ENCODE peak calls at places on chromosome 21, in nine cellular contexts. W is neural crest cell, E is brain pericyte, O is GM06990, Q is fibroblast of mammary gland, A is PC-3, G is RPMI8226, I is endothelial cell, V is Calu3. X is an unnamed sample.

GRCh38 chr21:42988234-42988965 is 14.0 kb downstream of the PKNOX1 start:
- DNase-seq in I (no peak), E (no peak), G (no peak), A (no peak), O (no peak), V (no peak), Q (peak; percentile 89), W (no peak), X (no peak)

GRCh38 chr21:41170442-41170841 is 2.5 kb downstream of the BACE2 start:
- DNase-seq in I (peak; percentile 58), E (no peak), V (peak; percentile 76), O (no peak), W (peak; percentile 33), G (peak; percentile 73), Q (peak; percentile 46), A (peak; percentile 71), X (peak; percentile 39)

GRCh38 chr21:35414511-35415139 is 365.5 kb upstream of the RUNX1 start:
- DNase-seq in W (no peak), Q (no peak), V (no peak), O (no peak), A (no peak), G (no peak), I (no peak), E (peak; percentile 75), X (no peak)

GRCh38 chr21:18725653-18726052 is 322.1 kb upstream of the TMPRSS15 start:
- DNase-seq in I (peak; percentile 15), O (no peak), V (no peak), Q (no peak), E (no peak), W (no peak), G (peak; percentile 9), A (peak; percentile 47), X (no peak)

GRCh38 chr21:30072496-30072895 is 94.1 kb downstream of the CLDN17 start:
- DNase-seq in V (peak; percentile 46), E (no peak), Q (peak; percentile 52), I (peak; percentile 52), G (peak; percentile 8), A (peak; percentile 72), W (peak; percentile 2), O (no peak), X (no peak)

GRCh38 chr21:24369751-24370150 is 1237.5 kb downstream of the MRPL39 start:
- DNase-seq in E (no peak), V (no peak), Q (no peak), O (no peak), W (no peak), A (no peak), I (no peak), G (no peak), X (no peak)

GRCh38 chr21:20802631-20803260 is 195.5 kb upstream of the NCAM2 start:
- DNase-seq in G (no peak), V (no peak), W (no peak), Q (no peak), A (no peak), O (no peak), E (no peak), I (no peak), X (no peak)

GRCh38 chr21:38848187-38848609 is 42.5 kb downstream of the ETS2 start:
- DNase-seq in O (no peak), A (no peak), Q (no peak), V (no peak), W (no peak), I (no peak), G (no peak), E (no peak), X (no peak)

GRCh38 chr21:36783612-36784383 is 84.9 kb downstream of the SIM2 start:
- DNase-seq in G (no peak), I (no peak), Q (peak; percentile 71), E (no peak), W (no peak), V (peak; percentile 33), A (peak; percentile 96), O (no peak), X (peak; percentile 88)

GRCh38 chr21:31236528-31236927 is 107.5 kb downstream of the TIAM1 start:
- DNase-seq in A (peak; percentile 33), O (no peak), V (no peak), E (no peak), W (no peak), G (no peak), I (no peak), Q (no peak), X (peak; percentile 9)

GRCh38 chr21:29613021-29613420 is 314.3 kb downstream of the BACH1 start:
- DNase-seq in A (no peak), G (no peak), O (no peak), V (no peak), E (no peak), Q (peak; percentile 25), I (no peak), W (no peak), X (no peak)

GRCh38 chr21:36065497-36066036 is 4.3 kb upstream of the CBR1 start:
- DNase-seq in A (peak; percentile 69), E (no peak), O (no peak), Q (peak; percentile 80), I (no peak), W (no peak), V (no peak), G (peak; percentile 45), X (peak; percentile 70)

GRCh38 chr21:42082501-42083360 is 11.6 kb downstream of the UMODL1 start:
- DNase-seq in W (no peak), Q (no peak), O (no peak), A (no peak), V (no peak), I (no peak), E (no peak), G (no peak), X (no peak)

GRCh38 chr21:36125513-36126121 is 9.3 kb upstream of the CBR3 start:
- DNase-seq in O (no peak), G (peak; percentile 78), W (peak; percentile 47), V (peak; percentile 36), I (peak; percentile 53), Q (peak; percentile 61), E (no peak), A (peak; percentile 76), X (peak; percentile 49)

GRCh38 chr21:15722591-15723324 is 7.0 kb upstream of the USP25 start:
- DNase-seq in Q (no peak), G (no peak), E (no peak), O (no peak), A (peak; percentile 84), W (no peak), I (no peak), V (peak; percentile 19), X (no peak)

GRCh38 chr21:31914472-31914871 is 41.7 kb downstream of the HUNK start:
- DNase-seq in W (no peak), A (no peak), Q (no peak), G (no peak), E (no peak), I (no peak), O (no peak), V (no peak), X (no peak)

GRCh38 chr21:33189845-33190244 is 39.9 kb upstream of the IFNAR2 start:
- DNase-seq in O (no peak), I (no peak), W (no peak), A (no peak), E (no peak), V (no peak), Q (no peak), G (no peak), X (no peak)

GRCh38 chr21:32233055-32233546 is 45.7 kb downstream of the MIS18A start:
- DNase-seq in I (no peak), W (no peak), A (no peak), V (no peak), E (no peak), G (no peak), Q (peak; percentile 49), O (no peak), X (no peak)

GRCh38 chr21:39313042-39313456 is 383 bp downstream of the BRWD1 start:
- DNase-seq in A (no peak), E (no peak), V (no peak), I (peak; percentile 34), G (no peak), W (no peak), Q (no peak), O (no peak), X (no peak)

GRCh38 chr21:38308010-38308784 is 51.4 kb downstream of the KCNJ15 start:
- DNase-seq in E (no peak), G (no peak), V (no peak), W (no peak), O (no peak), A (no peak), Q (peak; percentile 62), I (no peak), X (no peak)

GRCh38 chr21:46425566-46425965 is 33.1 kb upstream of the DIP2A start:
- DNase-seq in A (no peak), E (no peak), Q (no peak), W (no peak), O (no peak), I (no peak), V (no peak), G (no peak), X (no peak)

GRCh38 chr21:44456207-44456914 is 1.1 kb downstream of the LRRC3 start:
- DNase-seq in V (no peak), W (no peak), O (no peak), I (no peak), A (no peak), E (no peak), G (no peak), Q (no peak), X (no peak)

GRCh38 chr21:42887321-42887720 is 5.8 kb upstream of the NDUFV3 start:
- DNase-seq in I (no peak), O (no peak), W (no peak), Q (no peak), V (no peak), G (no peak), E (no peak), A (no peak), X (no peak)

GRCh38 chr21:41602511-41602910 is 94.6 kb upstream of the TMPRSS2 start:
- DNase-seq in W (no peak), Q (no peak), V (no peak), O (no peak), G (no peak), I (no peak), A (no peak), E (no peak), X (no peak)

GRCh38 chr21:28283652-28284490 is 708.8 kb downstream of the LTN1 start:
- DNase-seq in Q (peak; percentile 93), W (no peak), A (peak; percentile 34), E (peak; percentile 80), O (no peak), G (no peak), I (no peak), V (no peak), X (peak; percentile 88)

GRCh38 chr21:41207401-41208388 is 39.7 kb downstream of the BACE2 start:
- DNase-seq in G (peak; percentile 21), V (peak; percentile 8), A (no peak), Q (peak; percentile 89), W (no peak), I (no peak), O (no peak), E (no peak), X (peak; percentile 38)

GRCh38 chr21:43800124-43800523 is 10.7 kb downstream of the RRP1 start:
- DNase-seq in Q (no peak), W (no peak), G (no peak), I (no peak), E (no peak), A (no peak), O (no peak), V (no peak), X (no peak)

GRCh38 chr21:29007801-29008200 is 11.3 kb downstream of the RWDD2B start:
- DNase-seq in A (no peak), W (no peak), G (no peak), Q (no peak), V (no peak), I (no peak), O (no peak), E (no peak), X (peak; percentile 47)

GRCh38 chr21:34744801-34745200 is 76.0 kb downstream of the CLIC6 start:
- DNase-seq in V (no peak), E (no peak), Q (no peak), G (no peak), A (no peak), O (no peak), W (no peak), I (no peak), X (no peak)

GRCh38 chr21:37415938-37416337 is 49.4 kb downstream of the DYRK1A start:
- DNase-seq in V (no peak), E (no peak), G (no peak), W (no peak), Q (no peak), A (no peak), I (no peak), O (no peak), X (no peak)

GRCh38 chr21:15749868-15750174 is 20.0 kb downstream of the USP25 start:
- DNase-seq in V (no peak), O (no peak), E (no peak), I (no peak), W (no peak), G (no peak), Q (no peak), A (no peak), X (no peak)